ENCODE peak calls at places on chromosomes 11 and 22, in seven cellular contexts. E, M, T, R, S, A and C are unnamed samples.

GRCh38 chr22:32106930-32107329 is 52.2 kb downstream of the C22orf42 start:
- DNase-seq in E (no peak), A (no peak), S (no peak), M (peak), T (no peak), R (no peak), C (no peak)

GRCh38 chr11:96112192-96113099 is 188.5 kb upstream of the MTMR2 start:
- DNase-seq in A (no peak), S (no peak), M (no peak), T (peak), E (no peak), R (no peak), C (no peak)

GRCh38 chr11:109870313-109870712 is 222.9 kb upstream of the ZC3H12C start:
- DNase-seq in E (no peak), M (no peak), A (no peak), S (no peak), T (no peak), R (no peak), C (no peak)

GRCh38 chr11:724733-725386 is 18.8 kb downstream of the EPS8L2 start:
- DNase-seq in A (peak), S (peak), T (no peak), M (no peak), R (no peak), E (no peak), C (no peak)

GRCh38 chr11:118148877-118149276 is 3.7 kb downstream of the SCN4B start:
- DNase-seq in T (no peak), A (no peak), R (no peak), E (no peak), M (no peak), S (no peak), C (no peak)

GRCh38 chr11:44018127-44018521 is 29.7 kb upstream of the ACCSL start:
- DNase-seq in T (no peak), M (no peak), E (peak), R (no peak), A (no peak), S (no peak), C (no peak)

GRCh38 chr11:17258670-17259069 is 17.9 kb upstream of the NUCB2 start:
- DNase-seq in E (no peak), S (no peak), M (no peak), A (no peak), T (no peak), R (no peak), C (no peak)

GRCh38 chr11:100632970-100633452 is 54.1 kb upstream of the ARHGAP42 start:
- DNase-seq in R (no peak), S (peak), E (peak), M (peak), A (peak), T (peak), C (no peak)

GRCh38 chr22:44842417-44842816 is 90.0 kb downstream of the ARHGAP8 start:
- DNase-seq in T (no peak), A (no peak), S (peak), R (no peak), E (no peak), M (no peak), C (no peak)

GRCh38 chr22:30310881-30311771 is 15.6 kb downstream of the TBC1D10A start:
- DNase-seq in M (no peak), T (no peak), A (peak), S (peak), R (no peak), E (peak), C (peak)

GRCh38 chr22:38973289-38974169 is 8.6 kb upstream of the APOBEC3B start:
- DNase-seq in R (no peak), M (peak), A (no peak), S (no peak), T (peak), E (no peak), C (no peak)

GRCh38 chr11:131392528-131393255 is 22.3 kb downstream of the NTM start:
- DNase-seq in R (no peak), A (no peak), M (peak), S (no peak), E (no peak), T (peak), C (no peak)

GRCh38 chr22:38072322-38073149 is 11.4 kb downstream of the SLC16A8 start:
- DNase-seq in S (peak), A (peak), T (no peak), R (no peak), E (peak), M (no peak), C (no peak)

GRCh38 chr22:25364281-25364680 is 144.8 kb downstream of the CRYBB2 start:
- DNase-seq in T (no peak), A (no peak), M (no peak), S (peak), E (peak), R (no peak), C (no peak)

GRCh38 chr22:29314074-29314473 is 1.4 kb downstream of the RASL10A start:
- DNase-seq in M (no peak), E (no peak), A (no peak), S (peak), R (no peak), T (peak), C (no peak)

GRCh38 chr22:26724414-26724813 is 67.0 kb downstream of the MIAT start:
- DNase-seq in E (no peak), A (no peak), T (no peak), R (no peak), S (no peak), M (no peak), C (no peak)

GRCh38 chr11:77101043-77101537 is 1.6 kb upstream of the OMP start:
- DNase-seq in E (no peak), A (no peak), M (peak), R (no peak), S (no peak), T (peak), C (no peak)

GRCh38 chr11:133911169-133911568 is 45.6 kb downstream of the IGSF9B start:
- DNase-seq in T (peak), E (no peak), A (no peak), R (no peak), M (no peak), S (no peak), C (no peak)

GRCh38 chr22:37661160-37661924 is 2.8 kb downstream of the PDXP start:
- DNase-seq in A (no peak), M (no peak), S (no peak), R (no peak), T (peak), E (no peak), C (no peak)

GRCh38 chr22:30381250-30381649 is 6.0 kb downstream of the RNF215 start:
- DNase-seq in E (no peak), T (no peak), R (no peak), A (no peak), M (no peak), S (no peak), C (no peak)

GRCh38 chr11:34305780-34306179 is 52.0 kb downstream of the ABTB2 start:
- DNase-seq in S (no peak), A (no peak), T (no peak), E (no peak), M (no peak), R (no peak), C (no peak)

GRCh38 chr11:58919980-58920379 is 19.3 kb upstream of the GLYATL1 start:
- DNase-seq in S (no peak), T (no peak), A (no peak), E (no peak), R (no peak), M (no peak), C (no peak)

GRCh38 chr22:43620197-43620596 is 191.9 kb downstream of the EFCAB6 start:
- DNase-seq in M (no peak), A (no peak), R (no peak), E (no peak), S (no peak), T (no peak), C (no peak)

GRCh38 chr11:11849127-11849746 is 7.5 kb downstream of the USP47 start:
- DNase-seq in T (peak), A (no peak), R (no peak), S (no peak), E (no peak), M (peak), C (no peak)

GRCh38 chr22:41001722-41002122 is 50.5 kb downstream of the RBX1 start:
- DNase-seq in A (no peak), T (no peak), S (no peak), E (no peak), R (peak), M (peak), C (no peak)

GRCh38 chr22:28799834-28800307 is 498 bp downstream of the XBP1 start:
- DNase-seq in S (peak), E (peak), A (peak), M (no peak), T (peak), R (peak), C (peak)

GRCh38 chr11:125481531-125481930 is 14.5 kb downstream of the FEZ1 start:
- DNase-seq in M (peak), S (no peak), A (no peak), E (no peak), T (peak), R (no peak), C (no peak)